ENCODE peak calls at places on chromosomes 3 and 15, in ten cellular contexts. One of them, this sample, is unnamed.

GRCh38 chr3:134944429-134944828 is 149.4 kb downstream of the EPHB1 start:
- DNase-seq in GM20000: no peak
- DNase-seq in fibroblast of pulmonary artery: no peak
- DNase-seq in left ventricle myocardium superior: no peak
- DNase-seq in ecto neural progenitor cell: no peak
- DNase-seq in lower lobe of right lung: no peak
- DNase-seq in MG63: no peak
- DNase-seq in NCI-H1417 treated with DMSO at 0.1 percent for 48 hours: no peak
- DNase-seq in endothelial cell: no peak
- DNase-seq in T follicular helper cell: no peak
- DNase-seq in this sample: no peak

GRCh38 chr3:47261301-47261700 is 21.3 kb downstream of the KIF9 start:
- DNase-seq in left ventricle myocardium superior: no peak
- DNase-seq in fibroblast of pulmonary artery: no peak
- DNase-seq in T follicular helper cell: no peak
- DNase-seq in ecto neural progenitor cell: no peak
- DNase-seq in GM20000: no peak
- DNase-seq in NCI-H1417 treated with DMSO at 0.1 percent for 48 hours: no peak
- DNase-seq in MG63: peak
- DNase-seq in lower lobe of right lung: peak
- DNase-seq in endothelial cell: no peak
- DNase-seq in this sample: no peak

GRCh38 chr3:71428841-71429609 is 154.5 kb downstream of the FOXP1 start:
- DNase-seq in NCI-H1417 treated with DMSO at 0.1 percent for 48 hours: no peak
- DNase-seq in fibroblast of pulmonary artery: peak
- DNase-seq in ecto neural progenitor cell: no peak
- DNase-seq in left ventricle myocardium superior: peak
- DNase-seq in lower lobe of right lung: peak
- DNase-seq in GM20000: no peak
- DNase-seq in T follicular helper cell: no peak
- DNase-seq in endothelial cell: no peak
- DNase-seq in MG63: peak
- DNase-seq in this sample: no peak

GRCh38 chr15:43799945-43800285 is at the start of gene SERINC4:
- DNase-seq in GM20000: no peak
- DNase-seq in MG63: no peak
- DNase-seq in NCI-H1417 treated with DMSO at 0.1 percent for 48 hours: no peak
- DNase-seq in fibroblast of pulmonary artery: no peak
- DNase-seq in left ventricle myocardium superior: no peak
- DNase-seq in lower lobe of right lung: no peak
- DNase-seq in T follicular helper cell: no peak
- DNase-seq in endothelial cell: no peak
- DNase-seq in ecto neural progenitor cell: no peak
- DNase-seq in this sample: no peak

GRCh38 chr3:66441124-66441523 is 59.7 kb downstream of the LRIG1 start:
- DNase-seq in GM20000: no peak
- DNase-seq in lower lobe of right lung: no peak
- DNase-seq in endothelial cell: no peak
- DNase-seq in NCI-H1417 treated with DMSO at 0.1 percent for 48 hours: no peak
- DNase-seq in left ventricle myocardium superior: no peak
- DNase-seq in T follicular helper cell: no peak
- DNase-seq in ecto neural progenitor cell: no peak
- DNase-seq in MG63: peak
- DNase-seq in fibroblast of pulmonary artery: peak
- DNase-seq in this sample: no peak

GRCh38 chr3:8453153-8453552 is 48.5 kb upstream of the LMCD1 start:
- DNase-seq in lower lobe of right lung: no peak
- DNase-seq in ecto neural progenitor cell: no peak
- DNase-seq in endothelial cell: no peak
- DNase-seq in left ventricle myocardium superior: no peak
- DNase-seq in fibroblast of pulmonary artery: no peak
- DNase-seq in NCI-H1417 treated with DMSO at 0.1 percent for 48 hours: no peak
- DNase-seq in GM20000: no peak
- DNase-seq in MG63: no peak
- DNase-seq in T follicular helper cell: no peak
- DNase-seq in this sample: no peak

GRCh38 chr15:76868740-76869139 is 36.4 kb downstream of the SCAPER start:
- DNase-seq in fibroblast of pulmonary artery: no peak
- DNase-seq in NCI-H1417 treated with DMSO at 0.1 percent for 48 hours: no peak
- DNase-seq in MG63: no peak
- DNase-seq in lower lobe of right lung: no peak
- DNase-seq in endothelial cell: no peak
- DNase-seq in ecto neural progenitor cell: no peak
- DNase-seq in GM20000: no peak
- DNase-seq in T follicular helper cell: no peak
- DNase-seq in left ventricle myocardium superior: no peak
- DNase-seq in this sample: no peak

GRCh38 chr3:42658091-42658770 is 4.7 kb downstream of the ZBTB47 start:
- DNase-seq in GM20000: no peak
- DNase-seq in lower lobe of right lung: no peak
- DNase-seq in MG63: no peak
- DNase-seq in NCI-H1417 treated with DMSO at 0.1 percent for 48 hours: no peak
- DNase-seq in ecto neural progenitor cell: no peak
- DNase-seq in endothelial cell: no peak
- DNase-seq in T follicular helper cell: no peak
- DNase-seq in left ventricle myocardium superior: peak
- DNase-seq in fibroblast of pulmonary artery: no peak
- DNase-seq in this sample: peak

GRCh38 chr15:51205050-51205707 is 110.5 kb upstream of the TNFAIP8L3 start:
- DNase-seq in MG63: no peak
- DNase-seq in lower lobe of right lung: no peak
- DNase-seq in T follicular helper cell: no peak
- DNase-seq in ecto neural progenitor cell: no peak
- DNase-seq in endothelial cell: no peak
- DNase-seq in left ventricle myocardium superior: no peak
- DNase-seq in GM20000: no peak
- DNase-seq in fibroblast of pulmonary artery: no peak
- DNase-seq in NCI-H1417 treated with DMSO at 0.1 percent for 48 hours: no peak
- DNase-seq in this sample: no peak

GRCh38 chr3:64214002-64214696 is 11.1 kb downstream of the PRICKLE2 start:
- DNase-seq in NCI-H1417 treated with DMSO at 0.1 percent for 48 hours: no peak
- DNase-seq in GM20000: no peak
- DNase-seq in ecto neural progenitor cell: no peak
- DNase-seq in lower lobe of right lung: peak
- DNase-seq in T follicular helper cell: no peak
- DNase-seq in fibroblast of pulmonary artery: peak
- DNase-seq in left ventricle myocardium superior: peak
- DNase-seq in endothelial cell: no peak
- DNase-seq in MG63: peak
- DNase-seq in this sample: peak

GRCh38 chr3:4139462-4140140 is 163.6 kb upstream of the SETMAR start:
- DNase-seq in T follicular helper cell: no peak
- DNase-seq in fibroblast of pulmonary artery: no peak
- DNase-seq in lower lobe of right lung: no peak
- DNase-seq in GM20000: no peak
- DNase-seq in ecto neural progenitor cell: no peak
- DNase-seq in MG63: no peak
- DNase-seq in left ventricle myocardium superior: no peak
- DNase-seq in endothelial cell: no peak
- DNase-seq in NCI-H1417 treated with DMSO at 0.1 percent for 48 hours: no peak
- DNase-seq in this sample: no peak

GRCh38 chr15:69863446-69863845 is 234.3 kb downstream of the TLE3 start:
- DNase-seq in fibroblast of pulmonary artery: no peak
- DNase-seq in lower lobe of right lung: no peak
- DNase-seq in NCI-H1417 treated with DMSO at 0.1 percent for 48 hours: no peak
- DNase-seq in ecto neural progenitor cell: no peak
- DNase-seq in T follicular helper cell: no peak
- DNase-seq in endothelial cell: no peak
- DNase-seq in left ventricle myocardium superior: no peak
- DNase-seq in MG63: no peak
- DNase-seq in GM20000: no peak
- DNase-seq in this sample: no peak

GRCh38 chr3:66397745-66398144 is 103.1 kb downstream of the LRIG1 start:
- DNase-seq in ecto neural progenitor cell: no peak
- DNase-seq in fibroblast of pulmonary artery: peak
- DNase-seq in GM20000: no peak
- DNase-seq in endothelial cell: no peak
- DNase-seq in T follicular helper cell: no peak
- DNase-seq in NCI-H1417 treated with DMSO at 0.1 percent for 48 hours: no peak
- DNase-seq in lower lobe of right lung: no peak
- DNase-seq in left ventricle myocardium superior: no peak
- DNase-seq in MG63: no peak
- DNase-seq in this sample: no peak